ENCODE peak calls at places on chromosomes 2 and 18, in four cellular contexts. B, J, O and R are unnamed samples.

GRCh38 chr2:148530350-148530749 is 114.2 kb upstream of the EPC2 start:
- DNase-seq in B (no peak), J (no peak), O (peak), R (no peak)

GRCh38 chr2:104262714-104263113 is 591.2 kb upstream of the POU3F3 start:
- DNase-seq in B (no peak), J (no peak), O (no peak), R (no peak)

GRCh38 chr2:186827426-186827825 is 21.5 kb downstream of the ZSWIM2 start:
- DNase-seq in B (no peak), J (no peak), O (no peak), R (no peak)

GRCh38 chr18:55244520-55244919 is 285.3 kb upstream of the CCDC68 start:
- DNase-seq in B (no peak), J (no peak), O (no peak), R (no peak)

GRCh38 chr2:233009661-233010060 is 3.4 kb downstream of the NGEF start:
- DNase-seq in B (no peak), J (no peak), O (no peak), R (no peak)

GRCh38 chr2:197191177-197191947 is 119.2 kb downstream of the ANKRD44 start:
- DNase-seq in B (peak), J (peak), O (peak), R (no peak)

GRCh38 chr2:157596992-157597681 is 31.5 kb downstream of the ACVR1C start:
- DNase-seq in B (no peak), J (no peak), O (no peak), R (no peak)

GRCh38 chr2:159595410-159596046 is 20.8 kb downstream of the BAZ2B start:
- DNase-seq in B (no peak), J (no peak), O (no peak), R (no peak)

GRCh38 chr2:100321181-100321880 is 970 bp downstream of the LONRF2 start:
- DNase-seq in B (peak), J (peak), O (no peak), R (no peak)

GRCh38 chr2:40439473-40439872 is 12.4 kb downstream of the SLC8A1 start:
- DNase-seq in B (no peak), J (no peak), O (no peak), R (no peak)

DNA sequence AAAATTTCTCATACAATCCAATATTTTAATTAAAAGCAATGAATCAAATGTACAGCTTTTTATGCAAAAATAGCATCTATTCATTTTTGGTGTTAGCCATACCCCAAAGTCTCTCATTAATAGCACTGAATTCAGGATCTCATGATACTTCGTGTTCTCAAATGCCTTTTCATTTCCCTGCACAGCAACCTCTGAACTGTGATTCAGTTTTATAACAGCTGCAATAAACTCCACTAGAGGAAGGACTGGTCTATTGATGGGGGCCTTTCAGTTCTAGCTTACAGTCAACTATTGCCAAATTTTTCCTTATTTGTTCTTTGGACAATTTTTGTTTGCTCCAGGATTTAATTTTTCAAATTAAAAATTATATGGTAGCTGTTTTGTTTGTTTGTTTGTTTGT is 4.8 kb upstream of the TMEM87B start:
- DNase-seq in B (no peak), J (no peak), O (no peak), R (no peak)
- TF ChIP-seq TARDBP in B (no peak), J (no peak), O (no peak), R (no peak)

GRCh38 chr2:102106133-102106556 is 36.4 kb upstream of the IL1R1 start:
- DNase-seq in B (no peak), J (no peak), O (peak), R (no peak)

GRCh38 chr2:102101097-102101843 is 41.3 kb upstream of the IL1R1 start:
- DNase-seq in B (no peak), J (no peak), O (no peak), R (no peak)

GRCh38 chr2:102103284-102103683 is 39.3 kb upstream of the IL1R1 start:
- DNase-seq in B (no peak), J (no peak), O (no peak), R (no peak)

GRCh38 chr2:102101844-102102635 is 40.5 kb upstream of the IL1R1 start:
- DNase-seq in B (no peak), J (no peak), O (peak), R (no peak)

DNA sequence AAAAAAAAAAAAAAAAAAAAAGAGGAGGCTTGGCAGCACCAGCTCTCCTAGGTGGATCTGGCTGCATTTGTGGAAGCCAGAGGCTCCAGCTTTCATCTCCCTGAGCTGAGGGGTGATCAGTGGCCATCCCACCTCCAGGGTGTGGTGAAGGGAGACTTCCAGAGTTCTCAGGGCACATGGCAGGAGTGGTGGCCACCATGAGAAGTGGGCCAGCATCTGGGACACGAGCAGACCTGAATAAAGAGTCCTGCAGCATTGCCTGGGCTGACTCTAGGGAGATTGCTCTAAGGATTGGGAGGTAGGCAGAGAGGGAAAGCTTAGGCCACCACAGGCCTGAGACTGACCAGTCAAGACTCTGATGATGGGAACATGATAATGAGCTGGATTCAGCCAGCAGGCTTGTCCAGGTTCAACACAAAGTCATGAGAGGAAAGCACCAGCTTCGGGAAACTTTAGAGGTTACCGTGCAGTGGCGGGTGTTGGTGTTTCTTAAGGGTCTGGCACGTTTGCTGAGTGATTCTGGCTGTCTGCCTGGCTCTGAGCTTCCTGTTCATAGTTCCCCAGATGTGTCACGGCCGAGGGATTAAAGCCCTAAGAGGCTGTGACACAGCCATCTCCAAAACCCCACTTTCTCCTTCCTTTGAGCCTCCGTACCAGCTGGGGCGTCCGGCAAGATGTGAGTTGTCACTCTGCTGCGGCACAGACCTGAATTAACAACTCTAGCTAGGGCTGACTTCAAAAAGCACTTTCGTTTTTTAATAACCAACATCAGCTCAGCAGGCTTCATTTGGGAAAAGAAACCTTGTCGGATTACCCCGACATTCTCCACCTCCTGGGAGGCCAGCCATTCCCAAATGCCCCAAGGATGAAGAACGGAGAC is 38.3 kb upstream of the IL1R1 start:
- DNase-seq in B (no peak), J (no peak), O (no peak), R (peak)
- TF ChIP-seq TARDBP in B (no peak), J (no peak), O (no peak), R (no peak)

DNA sequence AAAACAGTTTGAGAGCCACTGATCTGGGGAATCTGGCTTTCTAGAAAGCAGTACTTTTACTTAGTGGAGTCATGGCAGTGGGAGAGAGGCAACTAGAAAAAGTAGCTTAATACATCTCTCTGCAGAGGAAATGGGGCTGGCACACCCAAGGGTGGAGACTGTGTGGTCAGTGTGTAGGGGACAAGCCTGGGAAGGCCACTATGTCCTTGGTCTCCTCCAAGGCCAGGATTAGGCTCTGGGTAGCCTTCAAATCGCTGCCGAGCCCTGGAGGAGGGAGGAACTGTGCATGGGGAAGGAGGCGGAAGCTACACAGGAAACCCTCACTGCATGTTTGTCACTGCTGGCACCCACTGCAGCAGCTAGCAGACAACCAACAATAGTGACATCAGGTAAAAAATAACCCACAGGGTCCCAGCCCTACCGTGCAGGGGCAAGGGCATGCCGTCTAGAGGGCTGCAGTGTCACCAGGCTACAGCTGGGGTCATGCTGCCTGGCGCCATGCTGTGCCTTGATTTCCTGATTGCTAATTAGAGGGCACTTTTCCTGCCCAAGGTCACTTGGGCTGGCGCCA is 34.8 kb downstream of the LBH start:
- DNase-seq in B (no peak), J (no peak), O (no peak), R (no peak)
- TF ChIP-seq TARDBP in B (no peak), J (no peak), O (no peak), R (no peak)

GRCh38 chr18:48566588-48566987 is 27.8 kb downstream of the CTIF start:
- DNase-seq in B (peak), J (no peak), O (no peak), R (no peak)
- TF ChIP-seq TARDBP in B (no peak), J (no peak), O (no peak), R (no peak)

GRCh38 chr18:79951545-79952456 is at the start of gene SLC66A2:
- DNase-seq in B (peak), J (peak), O (peak), R (no peak)
- TF ChIP-seq TARDBP in B (no peak), J (no peak), O (no peak), R (no peak)

GRCh38 chr2:19256239-19256638 is 102.2 kb downstream of the OSR1 start:
- DNase-seq in B (no peak), J (no peak), O (no peak), R (no peak)
- TF ChIP-seq TARDBP in B (no peak), J (no peak), O (no peak), R (no peak)

GRCh38 chr18:75168654-75169053 is 40.3 kb downstream of the PTGR3 start:
- DNase-seq in B (no peak), J (no peak), O (no peak), R (no peak)

GRCh38 chr18:75167759-75168211 is 41.2 kb downstream of the PTGR3 start:
- DNase-seq in B (no peak), J (no peak), O (no peak), R (no peak)

GRCh38 chr18:75170916-75171315 is 38.0 kb downstream of the PTGR3 start:
- DNase-seq in B (no peak), J (no peak), O (no peak), R (no peak)

GRCh38 chr18:75170022-75170789 is 38.7 kb downstream of the PTGR3 start:
- DNase-seq in B (no peak), J (no peak), O (peak), R (no peak)

GRCh38 chr18:75169411-75169810 is 39.5 kb downstream of the PTGR3 start:
- DNase-seq in B (no peak), J (no peak), O (no peak), R (no peak)
- TF ChIP-seq TARDBP in B (no peak), J (no peak), O (no peak), R (no peak)

GRCh38 chr2:229335349-229335748 is 64.3 kb upstream of the PID1 start:
- DNase-seq in B (no peak), J (no peak), O (no peak), R (no peak)
- TF ChIP-seq TARDBP in B (no peak), J (no peak), O (no peak), R (no peak)

GRCh38 chr2:168796090-168796577 is 6.3 kb upstream of the NOSTRIN start:
- DNase-seq in B (no peak), J (no peak), O (no peak), R (no peak)

GRCh38 chr2:168796583-168797285 is 5.7 kb upstream of the NOSTRIN start:
- DNase-seq in B (peak), J (no peak), O (no peak), R (no peak)

GRCh38 chr2:168797286-168797655 is 5.2 kb upstream of the NOSTRIN start:
- DNase-seq in B (no peak), J (no peak), O (no peak), R (no peak)

GRCh38 chr2:168798888-168799410 is 3.5 kb upstream of the NOSTRIN start:
- DNase-seq in B (peak), J (no peak), O (no peak), R (no peak)

GRCh38 chr2:168798076-168798887 is 4.2 kb upstream of the NOSTRIN start:
- DNase-seq in B (peak), J (no peak), O (no peak), R (no peak)
- TF ChIP-seq TARDBP in B (no peak), J (no peak), O (no peak), R (no peak)

DNA sequence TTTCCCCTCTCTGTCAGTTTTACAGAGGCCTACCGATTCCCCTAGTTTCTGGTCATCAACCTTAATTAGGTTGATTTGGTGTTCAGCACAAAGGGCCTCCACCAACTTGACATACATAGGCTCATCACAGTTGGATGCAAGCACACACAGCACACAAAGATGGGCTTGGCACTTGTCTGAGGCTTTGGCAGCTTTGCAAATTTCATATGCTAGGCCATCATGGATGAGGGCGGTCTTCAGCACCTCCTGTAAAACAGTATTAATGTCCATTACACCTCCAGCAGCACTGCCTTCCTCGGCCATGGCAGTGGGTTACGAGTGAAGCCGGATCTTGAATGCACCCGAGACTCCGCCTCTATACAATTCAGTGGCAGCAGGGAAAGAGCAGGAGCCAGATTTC is 56.9 kb downstream of the REL start:
- DNase-seq in B (no peak), J (no peak), O (no peak), R (no peak)
- TF ChIP-seq TARDBP in B (no peak), J (no peak), O (no peak), R (no peak)